ENCODE peak calls at places on chromosomes 16 and 17, in seven cellular contexts. B is AG09309, E is GM12878, T is cardiac muscle cell, D is mesothelial cell of epicardium, G is ovary, O is kidney tubule cell. N is an unnamed sample.

GRCh38 chr16:68155425-68155824 is 70.3 kb downstream of the NFATC3 start:
- DNase-seq in G (no peak), B (no peak), D (no peak), O (no peak), T (peak), E (no peak), N (no peak)

GRCh38 chr16:2663553-2664521 is 18.5 kb upstream of the KCTD5 start:
- DNase-seq in B (peak), T (no peak), G (no peak), E (no peak), O (peak), D (no peak), N (no peak)

GRCh38 chr16:71536752-71537499 is 10.7 kb downstream of the CHST4 start:
- DNase-seq in G (no peak), D (no peak), B (no peak), T (no peak), E (no peak), O (no peak), N (no peak)

GRCh38 chr17:34579017-34579946 is at the start of gene TMEM132E:
- DNase-seq in B (no peak), O (peak), G (peak), D (peak), T (peak), E (no peak), N (no peak)

GRCh38 chr17:44556114-44556853 is 1.0 kb upstream of the FZD2 start:
- DNase-seq in O (peak), G (peak), B (no peak), E (peak), T (peak), D (no peak), N (no peak)

GRCh38 chr17:50514936-50515702 is 6.9 kb downstream of the MYCBPAP start:
- DNase-seq in T (no peak), G (peak), O (peak), D (no peak), E (no peak), B (no peak), N (no peak)

GRCh38 chr16:79264237-79265104 is 336.1 kb downstream of the MAF start:
- DNase-seq in G (no peak), O (no peak), B (no peak), E (no peak), T (no peak), D (no peak), N (no peak)

GRCh38 chr16:85229869-85230416 is 117.7 kb upstream of the CIBAR2 start:
- DNase-seq in T (no peak), E (no peak), G (no peak), B (no peak), O (no peak), D (no peak), N (no peak)

GRCh38 chr16:15032547-15033308 is 23.1 kb downstream of the NTAN1 start:
- DNase-seq in E (no peak), T (no peak), B (no peak), O (peak), G (no peak), D (no peak), N (no peak)

GRCh38 chr17:67165201-67165600 is 79.8 kb downstream of the HELZ start:
- DNase-seq in D (no peak), T (no peak), E (no peak), B (no peak), O (no peak), G (no peak), N (no peak)

GRCh38 chr16:53620476-53620875 is 83.2 kb downstream of the RPGRIP1L start:
- DNase-seq in D (no peak), T (no peak), G (no peak), B (no peak), O (no peak), E (no peak), N (no peak)

GRCh38 chr16:17277981-17278381 is 192.8 kb downstream of the XYLT1 start:
- DNase-seq in T (peak), B (no peak), G (peak), E (no peak), D (no peak), O (peak), N (no peak)

GRCh38 chr17:68519911-68520310 is 7.7 kb downstream of the PRKAR1A start:
- DNase-seq in T (peak), D (no peak), B (no peak), E (no peak), G (no peak), O (no peak), N (no peak)